ENCODE peak calls at places on chromosome 12, in six cellular contexts. One of them, this sample, is unnamed.

GRCh38 chr12:120350576-120351350 is 18.2 kb downstream of the MSI1 start:
- DNase-seq in thyroid gland: no peak
- DNase-seq in transverse colon: no peak
- DNase-seq in neural crest cell: no peak
- DNase-seq in A673: no peak
- DNase-seq in IMR-90: no peak
- DNase-seq in this sample: no peak

GRCh38 chr12:100156731-100157426 is 14.2 kb upstream of the BLTP3B start:
- DNase-seq in thyroid gland: no peak
- DNase-seq in transverse colon: no peak
- DNase-seq in neural crest cell: no peak
- DNase-seq in A673: peak
- DNase-seq in IMR-90: no peak
- DNase-seq in this sample: no peak

GRCh38 chr12:69497308-69498026 is 27.3 kb downstream of the FRS2 start:
- DNase-seq in thyroid gland: no peak
- DNase-seq in transverse colon: no peak
- DNase-seq in neural crest cell: no peak
- DNase-seq in A673: no peak
- DNase-seq in IMR-90: peak
- DNase-seq in this sample: no peak

GRCh38 chr12:122584177-122584576 is 57.1 kb downstream of the KNTC1 start:
- DNase-seq in thyroid gland: no peak
- DNase-seq in transverse colon: no peak
- DNase-seq in neural crest cell: no peak
- DNase-seq in A673: no peak
- DNase-seq in IMR-90: no peak
- DNase-seq in this sample: no peak

GRCh38 chr12:32532415-32532814 is 133.1 kb downstream of the FGD4 start:
- DNase-seq in thyroid gland: no peak
- DNase-seq in transverse colon: no peak
- DNase-seq in neural crest cell: no peak
- DNase-seq in A673: no peak
- DNase-seq in IMR-90: no peak
- DNase-seq in this sample: no peak

GRCh38 chr12:1632702-1633101 is 3.7 kb downstream of the WNT5B start:
- DNase-seq in thyroid gland: no peak
- DNase-seq in transverse colon: no peak
- DNase-seq in neural crest cell: no peak
- DNase-seq in A673: no peak
- DNase-seq in IMR-90: no peak
- DNase-seq in this sample: no peak

GRCh38 chr12:131383291-131383690 is 327.6 kb upstream of the SFSWAP start:
- DNase-seq in thyroid gland: no peak
- DNase-seq in transverse colon: no peak
- DNase-seq in neural crest cell: no peak
- DNase-seq in A673: no peak
- DNase-seq in IMR-90: no peak
- DNase-seq in this sample: no peak

GRCh38 chr12:104064842-104065441 is 611 bp downstream of the HCFC2 start:
- DNase-seq in thyroid gland: peak
- DNase-seq in transverse colon: peak
- DNase-seq in neural crest cell: no peak
- DNase-seq in A673: no peak
- DNase-seq in IMR-90: no peak
- DNase-seq in this sample: no peak

GRCh38 chr12:50732591-50732990 is 31.3 kb upstream of the ATF1 start:
- DNase-seq in thyroid gland: no peak
- DNase-seq in transverse colon: no peak
- DNase-seq in neural crest cell: no peak
- DNase-seq in A673: no peak
- DNase-seq in IMR-90: peak
- DNase-seq in this sample: peak

GRCh38 chr12:64066776-64067175 is 155.3 kb downstream of the KICS2 start:
- DNase-seq in thyroid gland: no peak
- DNase-seq in transverse colon: no peak
- DNase-seq in neural crest cell: no peak
- DNase-seq in A673: no peak
- DNase-seq in IMR-90: no peak
- DNase-seq in this sample: no peak

GRCh38 chr12:100733817-100734593 is 60.6 kb upstream of the ANO4 start:
- DNase-seq in thyroid gland: no peak
- DNase-seq in transverse colon: no peak
- DNase-seq in neural crest cell: no peak
- DNase-seq in A673: peak
- DNase-seq in IMR-90: peak
- DNase-seq in this sample: peak

GRCh38 chr12:22935090-22935489 is 310.1 kb downstream of the ETNK1 start:
- DNase-seq in thyroid gland: no peak
- DNase-seq in transverse colon: no peak
- DNase-seq in neural crest cell: no peak
- DNase-seq in A673: peak
- DNase-seq in IMR-90: no peak
- DNase-seq in this sample: no peak

DNA sequence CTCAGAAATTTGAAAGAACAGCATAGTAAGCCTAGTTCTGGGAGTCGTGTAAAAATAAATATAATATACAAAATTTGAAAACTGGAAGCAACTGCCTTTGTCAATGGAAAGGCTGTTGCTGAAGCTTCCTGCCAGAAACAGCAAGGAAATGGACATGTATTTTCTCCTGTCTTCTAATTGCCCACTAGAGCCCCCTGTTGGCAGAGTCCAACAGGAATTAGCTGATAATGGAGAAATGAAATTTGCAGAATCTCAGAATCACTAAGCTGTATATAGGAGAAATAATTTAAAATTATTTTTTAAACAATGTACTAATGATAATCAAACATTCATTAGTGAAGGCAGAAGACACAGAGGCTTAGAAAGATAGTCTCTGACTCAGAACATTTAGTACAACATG is 414.8 kb downstream of the SLC6A15 start:
- DNase-seq in thyroid gland: no peak
- DNase-seq in transverse colon: no peak
- DNase-seq in neural crest cell: no peak
- DNase-seq in A673: peak
- DNase-seq in IMR-90: no peak
- DNase-seq in this sample: peak
- TF ChIP-seq CTCF in thyroid gland: peak
- TF ChIP-seq CTCF in transverse colon: no peak
- TF ChIP-seq CTCF in neural crest cell: no peak
- TF ChIP-seq CTCF in A673: peak
- TF ChIP-seq CTCF in IMR-90: peak
- TF ChIP-seq CTCF in this sample: peak

GRCh38 chr12:19436931-19437330 is 2.4 kb upstream of the AEBP2 start:
- DNase-seq in thyroid gland: no peak
- DNase-seq in transverse colon: no peak
- DNase-seq in neural crest cell: no peak
- DNase-seq in A673: no peak
- DNase-seq in IMR-90: no peak
- DNase-seq in this sample: no peak
- TF ChIP-seq CTCF in thyroid gland: no peak
- TF ChIP-seq CTCF in transverse colon: no peak
- TF ChIP-seq CTCF in neural crest cell: no peak
- TF ChIP-seq CTCF in A673: no peak
- TF ChIP-seq CTCF in IMR-90: no peak
- TF ChIP-seq CTCF in this sample: no peak

DNA sequence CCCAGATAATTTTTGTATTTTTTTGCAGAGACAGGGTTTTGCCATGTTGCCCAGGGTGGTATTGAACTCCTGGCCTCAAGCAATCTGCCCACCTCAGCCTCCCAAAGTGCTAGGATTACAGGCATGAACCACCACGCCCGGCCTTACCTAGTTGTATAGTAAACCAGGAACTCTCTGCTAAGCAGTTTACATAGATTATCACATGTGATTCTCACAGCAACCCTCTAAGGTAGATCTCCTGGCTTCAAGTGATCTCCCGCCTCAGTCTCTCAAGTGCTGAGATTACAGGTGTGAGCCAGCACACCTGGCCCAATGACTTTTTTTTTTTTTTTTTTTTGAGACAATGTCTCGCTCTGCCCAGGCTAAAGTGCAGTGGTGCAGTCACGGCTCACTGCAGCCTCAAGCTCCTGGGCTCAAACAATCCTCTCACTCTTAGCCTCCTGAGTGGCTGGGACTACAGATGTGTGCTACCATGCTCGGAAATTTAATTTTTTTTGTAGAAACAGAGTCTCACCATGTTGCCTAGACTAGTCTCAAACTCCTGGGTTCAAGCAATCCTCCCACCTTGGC is 26.0 kb upstream of the ATP2A2 start:
- DNase-seq in thyroid gland: peak
- DNase-seq in transverse colon: peak
- DNase-seq in neural crest cell: no peak
- DNase-seq in A673: no peak
- DNase-seq in IMR-90: no peak
- DNase-seq in this sample: no peak
- TF ChIP-seq CTCF in thyroid gland: no peak
- TF ChIP-seq CTCF in transverse colon: no peak
- TF ChIP-seq CTCF in neural crest cell: no peak
- TF ChIP-seq CTCF in A673: no peak
- TF ChIP-seq CTCF in IMR-90: no peak
- TF ChIP-seq CTCF in this sample: no peak

DNA sequence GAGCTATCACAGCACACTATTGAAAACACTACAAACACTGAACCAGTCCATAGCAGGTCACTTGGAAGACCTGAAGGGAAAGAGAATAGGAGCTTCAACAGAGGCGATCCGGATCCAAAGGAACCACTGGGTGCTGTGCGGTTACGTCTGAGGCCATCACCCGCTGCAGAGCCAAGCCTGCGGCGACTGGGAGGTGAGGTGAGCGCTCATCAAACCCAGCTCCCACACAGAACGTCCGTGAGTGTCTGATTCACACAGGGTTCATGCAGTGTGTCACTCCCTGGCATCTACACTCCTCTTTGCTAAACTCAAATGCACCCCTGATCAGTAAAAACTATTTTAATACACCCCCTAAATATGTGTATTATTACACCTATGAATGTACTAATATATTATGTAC is 64.1 kb downstream of the TMEM132D start:
- DNase-seq in thyroid gland: no peak
- DNase-seq in transverse colon: no peak
- DNase-seq in neural crest cell: no peak
- DNase-seq in A673: no peak
- DNase-seq in IMR-90: no peak
- DNase-seq in this sample: no peak
- TF ChIP-seq CTCF in thyroid gland: no peak
- TF ChIP-seq CTCF in transverse colon: no peak
- TF ChIP-seq CTCF in neural crest cell: no peak
- TF ChIP-seq CTCF in A673: no peak
- TF ChIP-seq CTCF in IMR-90: no peak
- TF ChIP-seq CTCF in this sample: no peak

GRCh38 chr12:132765366-132765765 is 3.7 kb upstream of the ANKLE2 start:
- DNase-seq in thyroid gland: no peak
- DNase-seq in transverse colon: no peak
- DNase-seq in neural crest cell: no peak
- DNase-seq in A673: no peak
- DNase-seq in IMR-90: no peak
- DNase-seq in this sample: no peak

GRCh38 chr12:132761032-132761910 is at the start of gene ANKLE2:
- DNase-seq in thyroid gland: peak
- DNase-seq in transverse colon: peak
- DNase-seq in neural crest cell: no peak
- DNase-seq in A673: peak
- DNase-seq in IMR-90: peak
- DNase-seq in this sample: peak

GRCh38 chr12:132766380-132767085 is 4.9 kb upstream of the ANKLE2 start:
- DNase-seq in thyroid gland: peak
- DNase-seq in transverse colon: peak
- DNase-seq in neural crest cell: no peak
- DNase-seq in A673: peak
- DNase-seq in IMR-90: peak
- DNase-seq in this sample: no peak

GRCh38 chr12:132764231-132764630 is 2.6 kb upstream of the ANKLE2 start:
- DNase-seq in thyroid gland: no peak
- DNase-seq in transverse colon: no peak
- DNase-seq in neural crest cell: no peak
- DNase-seq in A673: no peak
- DNase-seq in IMR-90: no peak
- DNase-seq in this sample: no peak

DNA sequence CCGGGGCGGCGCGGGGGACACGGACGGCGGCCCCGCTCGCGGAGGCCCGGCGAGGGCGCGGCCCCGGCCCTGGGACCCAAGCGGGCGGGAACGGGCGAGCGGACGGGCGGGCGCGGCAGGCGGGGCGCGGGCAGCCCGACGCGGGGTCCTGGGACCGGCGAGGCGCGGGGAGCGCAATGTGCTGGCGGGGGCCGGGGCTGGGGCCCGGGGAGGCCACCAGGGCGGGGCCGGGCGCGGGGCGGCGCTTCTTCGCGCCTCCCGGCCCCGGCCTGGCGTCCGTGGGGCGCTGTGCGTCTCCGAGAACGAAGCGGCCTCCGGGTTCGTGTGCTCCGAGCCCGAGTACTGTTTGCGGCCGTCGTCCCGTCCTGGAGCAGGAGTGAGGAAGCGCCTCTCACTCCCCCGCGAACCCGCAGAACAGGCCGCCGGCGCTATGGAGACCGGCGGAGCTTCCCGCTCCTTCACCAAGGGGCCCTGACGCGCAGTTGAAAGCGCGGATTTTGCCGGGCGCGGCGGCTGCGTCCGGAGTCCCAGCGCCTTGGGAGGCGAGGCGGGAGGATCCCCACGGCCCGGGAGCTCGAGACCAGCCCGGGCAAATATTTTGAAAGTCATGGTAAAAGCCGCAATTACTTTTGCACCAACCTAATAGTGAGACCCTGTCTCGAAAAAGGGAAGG is 415 bp upstream of the ANKLE2 start:
- DNase-seq in thyroid gland: peak
- DNase-seq in transverse colon: peak
- DNase-seq in neural crest cell: peak
- DNase-seq in A673: peak
- DNase-seq in IMR-90: peak
- DNase-seq in this sample: peak
- TF ChIP-seq CTCF in thyroid gland: peak
- TF ChIP-seq CTCF in transverse colon: peak
- TF ChIP-seq CTCF in neural crest cell: peak
- TF ChIP-seq CTCF in A673: no peak
- TF ChIP-seq CTCF in IMR-90: peak
- TF ChIP-seq CTCF in this sample: no peak

DNA sequence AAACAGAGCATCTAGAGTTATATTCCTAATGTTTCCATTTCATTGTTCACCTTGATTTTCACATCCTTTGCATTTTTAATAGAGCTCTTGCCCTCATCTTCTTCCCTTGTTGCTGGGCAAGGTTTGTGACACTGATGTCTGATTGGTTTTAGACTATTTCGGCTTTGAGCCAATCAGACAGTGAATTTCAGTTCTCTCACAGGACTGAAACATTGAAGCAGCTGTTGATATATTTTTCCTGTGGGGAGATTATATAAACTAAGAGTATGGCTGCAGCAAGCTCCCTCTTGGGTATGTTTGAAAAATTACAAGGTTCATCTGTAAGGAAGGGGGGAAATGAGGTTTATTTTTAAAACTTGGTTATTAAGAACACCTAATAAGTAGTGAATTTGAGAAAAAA is 51.2 kb downstream of the ATF7IP start:
- DNase-seq in thyroid gland: no peak
- DNase-seq in transverse colon: no peak
- DNase-seq in neural crest cell: peak
- DNase-seq in A673: peak
- DNase-seq in IMR-90: peak
- DNase-seq in this sample: peak
- TF ChIP-seq CTCF in thyroid gland: no peak
- TF ChIP-seq CTCF in transverse colon: no peak
- TF ChIP-seq CTCF in neural crest cell: peak
- TF ChIP-seq CTCF in A673: peak
- TF ChIP-seq CTCF in IMR-90: peak
- TF ChIP-seq CTCF in this sample: peak